ENCODE peak calls at places on chromosomes 16 and 17, in six cellular contexts. O, N, T, F, P and A are unnamed samples.

GRCh38 chr17:28357061-28357900 is at the start of gene POLDIP2:
- DNase-seq in O (peak; percentile 94), N (peak; percentile 59), T (peak; percentile 79), F (peak; percentile 55), P (peak; percentile 87), A (peak; percentile 82)

GRCh38 chr16:69741951-69742904 is 12.5 kb downstream of the NOB1 start:
- DNase-seq in O (no peak), N (no peak), T (no peak), F (no peak), P (no peak), A (no peak)

GRCh38 chr16:29315046-29315445 is 91.5 kb downstream of the NPIPB11 start:
- DNase-seq in O (no peak), N (no peak), T (no peak), F (no peak), P (no peak), A (no peak)

GRCh38 chr17:7523033-7523432 is 25.8 kb upstream of the TNFSF12 start:
- DNase-seq in O (peak; percentile 47), N (peak; percentile 79), T (peak; percentile 8), F (no peak), P (peak; percentile 43), A (peak; percentile 25)

GRCh38 chr16:86751081-86752030 is 173.0 kb downstream of the FOXL1 start:
- DNase-seq in O (no peak), N (no peak), T (no peak), F (no peak), P (no peak), A (no peak)

GRCh38 chr17:75504347-75505151 is 10.8 kb downstream of the CASKIN2 start:
- DNase-seq in O (peak; percentile 79), N (no peak), T (no peak), F (no peak), P (peak; percentile 51), A (peak; percentile 23)

GRCh38 chr17:59498421-59499307 is 66.7 kb upstream of the DHX40 start:
- DNase-seq in O (no peak), N (no peak), T (no peak), F (no peak), P (peak; percentile 33), A (no peak)

GRCh38 chr17:19281161-19281560 is 44.0 kb downstream of the EPN2 start:
- DNase-seq in O (no peak), N (no peak), T (no peak), F (no peak), P (no peak), A (no peak)

GRCh38 chr17:76452102-76452645 is 778 bp downstream of the UBE2O start:
- DNase-seq in O (no peak), N (no peak), T (no peak), F (no peak), P (no peak), A (no peak)

GRCh38 chr16:76835319-76835718 is 355.7 kb upstream of the MON1B start:
- DNase-seq in O (no peak), N (no peak), T (no peak), F (no peak), P (no peak), A (no peak)

GRCh38 chr17:8896087-8896486 is 28.6 kb upstream of the PIK3R6 start:
- DNase-seq in O (no peak), N (no peak), T (no peak), F (no peak), P (no peak), A (no peak)

GRCh38 chr17:3885970-3886369 is 6.9 kb downstream of the CAMKK1 start:
- DNase-seq in O (no peak), N (no peak), T (no peak), F (no peak), P (no peak), A (no peak)

GRCh38 chr16:10866196-10866976 is 10.6 kb upstream of the CIITA start:
- DNase-seq in O (no peak), N (no peak), T (no peak), F (no peak), P (no peak), A (no peak)

GRCh38 chr16:10080031-10080772 is 102.0 kb downstream of the GRIN2A start:
- DNase-seq in O (no peak), N (no peak), T (peak; percentile 15), F (no peak), P (no peak), A (peak; percentile 27)

GRCh38 chr16:57406881-57407280 is 2.3 kb downstream of the CCL17 start:
- DNase-seq in O (no peak), N (no peak), T (no peak), F (no peak), P (no peak), A (no peak)

GRCh38 chr17:33038740-33039139 is 47.1 kb downstream of the SPACA3 start:
- DNase-seq in O (peak; percentile 76), N (peak; percentile 31), T (peak; percentile 15), F (no peak), P (no peak), A (peak; percentile 28)

GRCh38 chr16:80208750-80209149 is 332.0 kb upstream of the DYNLRB2 start:
- DNase-seq in O (no peak), N (no peak), T (no peak), F (no peak), P (no peak), A (no peak)

GRCh38 chr17:77499699-77500435 is 359.1 kb downstream of the SEC14L1 start:
- DNase-seq in O (no peak), N (no peak), T (no peak), F (no peak), P (no peak), A (no peak)

GRCh38 chr16:49856741-49857330 is 924 bp upstream of the ZNF423 start:
- DNase-seq in O (peak; percentile 62), N (no peak), T (peak; percentile 35), F (no peak), P (peak; percentile 50), A (peak; percentile 81)

GRCh38 chr16:86874141-86874540 is 295.8 kb downstream of the FOXL1 start:
- DNase-seq in O (peak; percentile 68), N (peak; percentile 19), T (peak; percentile 6), F (no peak), P (no peak), A (no peak)

GRCh38 chr17:62822080-62822904 is 14.2 kb upstream of the MARCHF10 start:
- DNase-seq in O (no peak), N (no peak), T (no peak), F (no peak), P (peak; percentile 16), A (no peak)

GRCh38 chr17:62821213-62822079 is 13.3 kb upstream of the MARCHF10 start:
- DNase-seq in O (no peak), N (no peak), T (no peak), F (no peak), P (no peak), A (no peak)

GRCh38 chr17:62824290-62825135 is 16.4 kb upstream of the MARCHF10 start:
- DNase-seq in O (no peak), N (peak; percentile 79), T (peak; percentile 56), F (no peak), P (peak; percentile 49), A (peak; percentile 84)

GRCh38 chr17:62825182-62825581 is 17.1 kb upstream of the MARCHF10 start:
- DNase-seq in O (no peak), N (no peak), T (no peak), F (no peak), P (no peak), A (no peak)

GRCh38 chr17:62823111-62823895 is 15.2 kb upstream of the MARCHF10 start:
- DNase-seq in O (no peak), N (no peak), T (no peak), F (no peak), P (no peak), A (no peak)
- TF ChIP-seq ZNF274 in O (no peak), N (no peak), T (no peak), F (no peak), P (no peak), A (no peak)

GRCh38 chr17:82373731-82374625 is 2.4 kb downstream of the UTS2R start:
- DNase-seq in O (no peak), N (no peak), T (no peak), F (no peak), P (no peak), A (no peak)

GRCh38 chr17:82376042-82376730 is 4.6 kb downstream of the UTS2R start:
- DNase-seq in O (no peak), N (no peak), T (no peak), F (no peak), P (peak; percentile 62), A (no peak)

GRCh38 chr17:82375359-82376041 is 3.9 kb downstream of the UTS2R start:
- DNase-seq in O (no peak), N (no peak), T (no peak), F (no peak), P (no peak), A (no peak)

GRCh38 chr17:82372591-82373452 is 1.3 kb downstream of the UTS2R start:
- DNase-seq in O (no peak), N (no peak), T (no peak), F (no peak), P (no peak), A (no peak)

DNA sequence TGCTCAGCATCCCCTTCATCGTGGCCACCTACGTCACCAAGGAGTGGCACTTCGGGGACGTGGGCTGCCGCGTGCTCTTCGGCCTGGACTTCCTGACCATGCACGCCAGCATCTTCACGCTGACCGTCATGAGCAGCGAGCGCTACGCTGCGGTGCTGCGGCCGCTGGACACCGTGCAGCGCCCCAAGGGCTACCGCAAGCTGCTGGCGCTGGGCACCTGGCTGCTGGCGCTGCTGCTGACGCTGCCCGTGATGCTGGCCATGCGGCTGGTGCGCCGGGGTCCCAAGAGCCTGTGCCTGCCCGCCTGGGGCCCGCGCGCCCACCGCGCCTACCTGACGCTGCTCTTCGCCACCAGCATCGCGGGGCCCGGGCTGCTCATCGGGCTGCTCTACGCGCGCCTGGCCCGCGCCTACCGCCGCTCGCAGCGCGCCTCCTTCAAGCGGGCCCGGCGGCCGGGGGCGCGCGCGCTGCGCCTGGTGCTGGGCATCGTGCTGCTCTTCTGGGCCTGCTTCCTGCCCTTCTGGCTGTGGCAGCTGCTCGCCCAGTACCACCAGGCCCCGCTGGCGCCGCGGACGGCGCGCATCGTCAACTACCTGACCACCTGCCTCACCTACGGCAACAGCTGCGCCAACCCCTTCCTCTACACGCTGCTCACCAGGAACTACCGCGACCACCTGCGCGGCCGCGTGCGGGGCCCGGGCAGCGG is 3.2 kb downstream of the UTS2R start:
- DNase-seq in O (no peak), N (no peak), T (no peak), F (no peak), P (no peak), A (no peak)
- TF ChIP-seq ZNF274 in O (no peak), N (no peak), T (no peak), F (no peak), P (no peak), A (no peak)

GRCh38 chr17:12549499-12549901 is 116.2 kb upstream of the MYOCD start:
- DNase-seq in O (no peak), N (no peak), T (no peak), F (no peak), P (no peak), A (no peak)
- TF ChIP-seq ZNF274 in O (no peak), N (no peak), T (no peak), F (no peak), P (no peak), A (no peak)

GRCh38 chr16:3823427-3823826 is 57.1 kb downstream of the CREBBP start:
- DNase-seq in O (no peak), N (no peak), T (no peak), F (no peak), P (no peak), A (no peak)

GRCh38 chr16:3825940-3826339 is 54.6 kb downstream of the CREBBP start:
- DNase-seq in O (no peak), N (no peak), T (no peak), F (no peak), P (no peak), A (no peak)

GRCh38 chr16:3825103-3825502 is 55.4 kb downstream of the CREBBP start:
- DNase-seq in O (no peak), N (no peak), T (no peak), F (no peak), P (no peak), A (no peak)

GRCh38 chr16:3822366-3823045 is 58.0 kb downstream of the CREBBP start:
- DNase-seq in O (no peak), N (no peak), T (no peak), F (no peak), P (no peak), A (no peak)

GRCh38 chr16:3824121-3824795 is 56.3 kb downstream of the CREBBP start:
- DNase-seq in O (no peak), N (no peak), T (no peak), F (no peak), P (no peak), A (no peak)
- TF ChIP-seq ZNF274 in O (no peak), N (no peak), T (no peak), F (no peak), P (no peak), A (no peak)